ENCODE peak calls at places on chromosomes 12 and 14, in four cellular contexts. G, X, O and H are unnamed samples.

GRCh38 chr14:44712095-44712822 is 205.2 kb upstream of the FSCB start:
- DNase-seq in G (no peak), X (no peak), O (no peak), H (no peak)

GRCh38 chr14:20302042-20302761 is 3.5 kb downstream of the TTC5 start:
- DNase-seq in G (no peak), X (no peak), O (no peak), H (no peak)

GRCh38 chr12:72863671-72864070 is 591.5 kb downstream of the TRHDE start:
- DNase-seq in G (no peak), X (no peak), O (no peak), H (no peak)

GRCh38 chr12:105623337-105623736 is 292.8 kb downstream of the C12orf75 start:
- DNase-seq in G (no peak), X (no peak), O (no peak), H (no peak)

GRCh38 chr12:56014205-56014604 is 6.6 kb upstream of the IKZF4 start:
- DNase-seq in G (no peak), X (no peak), O (no peak), H (no peak)

GRCh38 chr12:38931461-38931860 is 26.1 kb upstream of the CPNE8 start:
- DNase-seq in G (no peak), X (no peak), O (no peak), H (no peak)

GRCh38 chr14:96285667-96286066 is 29.7 kb downstream of the BDKRB1 start:
- DNase-seq in G (no peak), X (no peak), O (no peak), H (peak; percentile 81)

GRCh38 chr14:61003571-61003970 is 22.5 kb downstream of the SLC38A6 start:
- DNase-seq in G (no peak), X (no peak), O (no peak), H (no peak)

GRCh38 chr12:114671664-114672476 is 12.1 kb downstream of the TBX3 start:
- DNase-seq in G (no peak), X (no peak), O (no peak), H (no peak)

GRCh38 chr12:21992823-21993222 is 51.6 kb upstream of the ABCC9 start:
- DNase-seq in G (no peak), X (no peak), O (no peak), H (no peak)

GRCh38 chr12:69648476-69648875 is 37.8 kb upstream of the LRRC10 start:
- DNase-seq in G (no peak), X (no peak), O (no peak), H (no peak)

GRCh38 chr12:79373896-79374499 is 316.8 kb downstream of the PAWR start:
- DNase-seq in G (no peak), X (no peak), O (no peak), H (no peak)

GRCh38 chr14:55107766-55108554 is 21.1 kb upstream of the LGALS3 start:
- DNase-seq in G (no peak), X (peak; percentile 36), O (no peak), H (peak; percentile 57)

GRCh38 chr12:117408161-117408791 is 46.9 kb upstream of the NOS1 start:
- DNase-seq in G (no peak), X (no peak), O (no peak), H (peak; percentile 76)

GRCh38 chr12:4435537-4435936 is 10.1 kb downstream of the FGF6 start:
- DNase-seq in G (no peak), X (no peak), O (no peak), H (peak; percentile 22)